ENCODE peak calls at places on chromosomes 6 and 20, in seven cellular contexts. M is naive thymus-derived CD4-positive, alpha-beta T cell; D is effector memory CD8-positive, alpha-beta T cell; G is activated naive CD4-positive, alpha-beta T cell; S is NCI-H82; F is activated CD4-positive, alpha-beta T cell treated with anti-CD3 and anti-CD28 coated beads, Interleukin-2, amount 10 ng/mL, durations not matched to agents 7 days and 5 days; C is anterior cingulate cortex. I is an unnamed sample.

GRCh38 chr6:163705923-163706322 is 291.4 kb downstream of the QKI start:
- DNase-seq in F (no peak), G (no peak), D (no peak), S (no peak), M (no peak), C (no peak), I (no peak)

GRCh38 chr6:786946-787763 is 94.2 kb upstream of the EXOC2 start:
- DNase-seq in S (peak), M (no peak), D (no peak), G (no peak), C (no peak), F (peak), I (no peak)

GRCh38 chr6:149941583-149942460 is at the start of gene ULBP2:
- DNase-seq in M (peak), D (peak), S (peak), C (peak), F (peak), G (peak), I (peak)

GRCh38 chr20:32823078-32823477 is 3.3 kb downstream of the MAPRE1 start:
- DNase-seq in G (no peak), M (no peak), D (no peak), F (no peak), S (peak), C (no peak), I (no peak)

GRCh38 chr20:35901678-35902544 is 52.4 kb downstream of the SCAND1 start:
- DNase-seq in S (peak), G (no peak), C (no peak), D (no peak), M (no peak), F (no peak), I (no peak)

GRCh38 chr20:38810926-38811325 is 5.4 kb downstream of the PPP1R16B start:
- DNase-seq in F (no peak), S (no peak), M (no peak), G (no peak), C (no peak), D (no peak), I (no peak)

GRCh38 chr6:117270121-117270959 is 5.0 kb downstream of the VGLL2 start:
- DNase-seq in D (no peak), C (no peak), F (no peak), M (no peak), G (no peak), S (peak), I (no peak)

GRCh38 chr6:24899647-24900325 is 36.0 kb downstream of the RIPOR2 start:
- DNase-seq in D (no peak), G (no peak), S (no peak), M (peak), F (peak), C (no peak), I (no peak)

GRCh38 chr20:4326194-4327065 is 311.1 kb upstream of the RNF24 start:
- DNase-seq in G (no peak), M (no peak), F (no peak), C (no peak), D (no peak), S (no peak), I (no peak)

GRCh38 chr20:64254156-64254555 is 1.4 kb upstream of the PCMTD2 start:
- DNase-seq in M (no peak), C (no peak), G (no peak), F (no peak), D (no peak), S (no peak), I (no peak)